ENCODE peak calls at places on chromosome 14, in ten cellular contexts. Y is brain microvascular endothelial cell; N is tibial artery; W is stimulated activated CD4-positive, alpha-beta T cell treated with anti-CD3 and anti-CD28 coated beads, Interleukin-4, amount 100 ng/mL, for 1 hour; D is activated T-helper 1 cell treated with anti-CD3 and anti-CD28 coated beads, Interleukin-2, amount 50 U/mL, for 16 hours; V is EL; O is GM20000; G is mesendoderm; P is SHP77; K is activated T-cell treated with anti-CD3 and anti-CD28 coated beads, Interleukin-2, amount 50 U/mL, for 72 hours. U is an unnamed sample.
A peak's percentile ranks its signal among the peaks of the same experiment; 100 is the strongest.

GRCh38 chr14:43369710-43370109 is 1137.4 kb downstream of the FSCB start:
- DNase-seq in Y (no peak), N (no peak), W (no peak), D (no peak), V (no peak), O (no peak), G (no peak), P (no peak), K (no peak), U (no peak)

GRCh38 chr14:74919421-74920165 is 3.5 kb downstream of the RPS6KL1 start:
- DNase-seq in Y (no peak), N (no peak), W (no peak), D (no peak), V (no peak), O (no peak), G (no peak), P (no peak), K (no peak), U (no peak)

GRCh38 chr14:64340560-64341196 is 46.5 kb upstream of the ESR2 start:
- DNase-seq in Y (no peak), N (no peak), W (no peak), D (no peak), V (no peak), O (no peak), G (peak; percentile 37), P (no peak), K (no peak), U (no peak)

GRCh38 chr14:42112108-42112507 is 505.4 kb downstream of the LRFN5 start:
- DNase-seq in Y (no peak), N (no peak), W (no peak), D (no peak), V (no peak), O (no peak), G (no peak), P (no peak), K (no peak), U (no peak)

GRCh38 chr14:21095430-21096205 is 2.8 kb downstream of the ZNF219 start:
- DNase-seq in Y (no peak), N (no peak), W (no peak), D (no peak), V (peak; percentile 50), O (no peak), G (peak; percentile 61), P (peak; percentile 55), K (no peak), U (no peak)

GRCh38 chr14:64758025-64758521 is 53.8 kb downstream of the PLEKHG3 start:
- DNase-seq in Y (peak; percentile 42), N (no peak), W (no peak), D (no peak), V (peak; percentile 41), O (no peak), G (peak; percentile 88), P (no peak), K (no peak), U (no peak)

GRCh38 chr14:105760691-105761344 is 234.4 kb downstream of the TMEM121 start:
- DNase-seq in Y (no peak), N (no peak), W (no peak), D (no peak), V (no peak), O (no peak), G (no peak), P (no peak), K (no peak), U (no peak)

GRCh38 chr14:71592361-71592760 is 339.9 kb upstream of the RGS6 start:
- DNase-seq in Y (no peak), N (no peak), W (no peak), D (no peak), V (no peak), O (no peak), G (peak; percentile 50), P (no peak), K (no peak), U (no peak)

GRCh38 chr14:100435459-100435858 is 112.3 kb downstream of the SLC25A47 start:
- DNase-seq in Y (no peak), N (no peak), W (no peak), D (no peak), V (no peak), O (no peak), G (no peak), P (no peak), K (no peak), U (no peak)

GRCh38 chr14:35400707-35401421 is 3.7 kb downstream of the NFKBIA start:
- DNase-seq in Y (no peak), N (no peak), W (peak; percentile 61), D (no peak), V (no peak), O (no peak), G (no peak), P (no peak), K (peak; percentile 70), U (no peak)

GRCh38 chr14:74596747-74597456 is 15.1 kb downstream of the LTBP2 start:
- DNase-seq in Y (no peak), N (no peak), W (no peak), D (no peak), V (no peak), O (no peak), G (no peak), P (no peak), K (no peak), U (no peak)

GRCh38 chr14:38127356-38127755 is 80.3 kb upstream of the SSTR1 start:
- DNase-seq in Y (no peak), N (no peak), W (no peak), D (no peak), V (no peak), O (no peak), G (no peak), P (no peak), K (no peak), U (no peak)

U was measured in foreskin melanocyte.